ENCODE peak calls at places on chromosome X, in six cellular contexts. K, C, Z, B, A and Q are unnamed samples.

GRCh38 chrX:47380268-47380667 is 9.9 kb downstream of the ZNF157 start:
- DNase-seq in A (no peak), C (no peak), K (no peak), Z (peak), B (no peak), Q (no peak)

GRCh38 chrX:110588164-110588563 is 207.5 kb downstream of the CHRDL1 start:
- DNase-seq in A (no peak), B (no peak), K (no peak), C (no peak), Z (no peak), Q (no peak)

GRCh38 chrX:45070116-45071007 is 130.3 kb downstream of the DIPK2B start:
- DNase-seq in Z (no peak), A (peak), B (no peak), C (no peak), K (peak), Q (peak)

GRCh38 chrX:150202641-150203248 is 160.4 kb upstream of the MAMLD1 start:
- DNase-seq in K (peak), B (no peak), A (peak), C (no peak), Z (no peak), Q (peak)

GRCh38 chrX:1592128-1592862 is 891 bp downstream of the AKAP17A start:
- DNase-seq in B (no peak), K (peak), Z (no peak), C (no peak), A (peak), Q (peak)

GRCh38 chrX:6456196-6456595 is 78.7 kb downstream of the VCX3A start:
- DNase-seq in C (no peak), B (no peak), Z (no peak), A (no peak), K (no peak), Q (no peak)

GRCh38 chrX:10981491-10981890 is 129.6 kb upstream of the HCCS start:
- DNase-seq in A (no peak), Z (no peak), C (no peak), K (no peak), B (no peak), Q (no peak)

GRCh38 chrX:118727686-118728339 is 407 bp downstream of the IL13RA1 start:
- DNase-seq in K (peak), A (peak), C (peak), B (no peak), Z (no peak), Q (peak)

GRCh38 chrX:28988246-28988645 is 401.0 kb downstream of the IL1RAPL1 start:
- DNase-seq in B (peak), K (no peak), A (no peak), C (no peak), Z (no peak), Q (no peak)

GRCh38 chrX:20066968-20067708 is 49.6 kb downstream of the MAP7D2 start:
- DNase-seq in A (peak), C (no peak), K (peak), B (no peak), Z (peak), Q (peak)

GRCh38 chrX:20061869-20062254 is 54.8 kb downstream of the MAP7D2 start:
- DNase-seq in K (no peak), B (no peak), C (no peak), A (peak), Z (no peak), Q (peak)

GRCh38 chrX:20060961-20061868 is 55.5 kb downstream of the MAP7D2 start:
- DNase-seq in Z (no peak), A (no peak), K (peak), B (no peak), C (no peak), Q (no peak)

GRCh38 chrX:20063153-20063552 is 53.6 kb downstream of the MAP7D2 start:
- DNase-seq in B (no peak), Z (no peak), K (no peak), C (no peak), A (no peak), Q (no peak)

DNA sequence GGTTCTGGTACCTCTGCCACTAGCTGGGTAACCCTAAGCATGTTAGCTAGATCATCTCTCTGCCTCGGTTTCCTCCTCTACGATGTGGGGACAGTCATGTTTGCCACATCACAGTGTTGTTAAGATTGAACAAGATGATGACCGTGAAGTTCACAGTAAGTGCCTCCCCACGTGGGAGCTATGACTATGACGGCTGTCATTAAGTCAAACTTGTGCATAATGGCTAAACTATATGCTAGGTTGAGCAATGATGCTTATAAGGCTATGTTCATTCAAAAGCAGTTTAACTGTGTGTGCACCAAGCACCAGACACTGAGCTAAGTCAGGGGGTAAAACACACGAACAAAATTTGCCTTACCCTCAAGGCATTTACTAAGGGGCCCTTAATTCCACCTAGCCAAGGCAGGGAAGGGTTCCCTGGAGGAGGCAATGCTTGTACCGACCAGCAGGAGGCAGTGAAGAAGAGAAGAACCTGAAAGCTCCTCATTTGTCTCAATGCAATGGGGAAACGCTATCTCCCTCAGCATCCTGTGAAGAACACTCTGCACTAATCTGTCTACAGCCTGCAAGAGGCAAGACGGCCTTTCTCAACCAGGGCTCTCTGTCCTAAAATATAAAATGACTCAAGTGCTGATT is 52.9 kb downstream of the MAP7D2 start:
- DNase-seq in C (no peak), A (no peak), K (peak), Z (no peak), B (no peak), Q (no peak)
- TF ChIP-seq CTCF in C (no peak), A (peak), K (peak), Z (no peak), B (no peak), Q (peak)

DNA sequence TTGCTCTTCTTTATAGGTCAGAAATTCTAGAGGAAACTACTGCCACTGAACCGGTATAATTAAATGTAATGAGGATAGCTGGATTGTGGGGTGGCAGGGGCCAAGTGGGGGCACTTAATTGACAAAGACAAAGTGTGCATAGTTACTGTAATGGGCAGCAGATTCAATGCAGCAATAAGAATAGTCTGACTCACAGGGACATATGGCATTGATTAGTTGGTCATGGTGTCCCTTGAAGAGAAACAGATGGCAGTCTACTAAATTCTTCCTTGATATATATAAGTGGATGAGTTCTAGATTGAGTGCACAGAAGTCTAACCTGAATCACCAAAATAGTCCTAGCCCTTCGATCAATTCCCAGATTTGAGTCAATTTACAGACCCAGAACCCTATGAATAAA is 31.5 kb downstream of the ETDC start:
- DNase-seq in A (peak), B (no peak), K (no peak), Z (no peak), C (no peak), Q (peak)
- H3K4me3 ChIP-seq in A (peak), B (no peak), K (peak), Z (no peak), C (peak), Q (no peak)

GRCh38 chrX:2652106-2652505 is 39.0 kb upstream of the CD99 start:
- DNase-seq in B (no peak), A (no peak), C (no peak), K (no peak), Z (no peak), Q (no peak)
- TF ChIP-seq CTCF in B (no peak), A (peak), C (no peak), K (peak), Z (no peak), Q (peak)

GRCh38 chrX:66012094-66012534 is 27.8 kb downstream of the VSIG4 start:
- DNase-seq in Z (no peak), C (no peak), K (peak), A (no peak), B (no peak), Q (no peak)

GRCh38 chrX:66014560-66014959 is 25.3 kb downstream of the VSIG4 start:
- DNase-seq in K (peak), B (no peak), A (no peak), C (no peak), Z (no peak), Q (no peak)

GRCh38 chrX:66013195-66013816 is 26.6 kb downstream of the VSIG4 start:
- DNase-seq in A (no peak), C (no peak), Z (no peak), K (peak), B (no peak), Q (no peak)

GRCh38 chrX:66015152-66015827 is 24.6 kb downstream of the VSIG4 start:
- DNase-seq in C (no peak), A (no peak), Z (no peak), B (no peak), K (peak), Q (peak)

DNA sequence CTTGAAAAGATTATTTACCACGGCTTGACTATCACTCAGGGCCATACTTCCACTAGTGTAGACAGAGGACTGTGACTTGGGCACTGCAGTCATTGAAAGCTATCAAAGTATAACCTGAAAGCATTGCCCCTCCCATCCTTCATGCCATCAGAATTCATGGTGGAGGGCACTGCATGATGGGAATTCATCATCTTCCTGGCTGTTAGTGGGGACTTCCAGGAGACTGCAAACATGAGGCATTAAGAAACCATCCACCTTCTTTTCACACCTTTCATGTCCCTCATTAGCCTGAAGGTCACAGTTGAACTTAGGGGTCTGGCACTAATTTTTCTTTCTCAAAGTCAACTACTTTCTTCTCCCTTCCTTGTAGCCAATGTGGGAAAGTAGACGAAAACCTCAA is 25.8 kb downstream of the VSIG4 start:
- DNase-seq in C (no peak), Z (no peak), A (no peak), K (no peak), B (no peak), Q (no peak)
- H3K4me3 ChIP-seq in C (no peak), Z (no peak), A (no peak), K (peak), B (no peak), Q (no peak)

DNA sequence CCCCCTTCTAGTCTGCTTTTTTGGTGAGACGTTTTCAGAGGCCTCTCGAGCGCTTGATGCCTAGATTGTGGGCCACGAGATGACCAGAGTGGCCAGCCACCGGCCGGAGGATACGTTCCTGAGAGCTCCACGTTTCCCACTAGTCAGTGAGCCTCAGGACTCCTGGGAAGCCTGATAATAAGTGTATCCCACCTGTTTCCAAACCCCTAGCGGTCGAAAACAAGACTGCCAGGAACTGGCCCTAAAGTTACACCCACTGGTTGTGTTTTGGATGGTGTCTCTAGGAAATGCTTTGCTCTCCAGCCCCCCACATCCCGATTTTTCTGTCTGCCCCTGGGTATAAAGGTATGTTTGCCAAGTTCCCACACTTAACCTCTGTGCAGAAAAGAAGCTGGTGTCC is 4.6 kb upstream of the RS1 start:
- DNase-seq in C (no peak), K (no peak), A (no peak), B (no peak), Z (no peak), Q (peak)
- TF ChIP-seq CTCF in C (no peak), K (no peak), A (peak), B (no peak), Z (no peak), Q (peak)

GRCh38 chrX:119986203-119986602 is 42.7 kb upstream of the NKAP start:
- DNase-seq in K (no peak), C (no peak), Z (no peak), A (no peak), B (no peak), Q (no peak)

GRCh38 chrX:119996069-119996468 is 52.5 kb upstream of the NKAP start:
- DNase-seq in Z (no peak), C (no peak), A (no peak), K (no peak), B (no peak), Q (no peak)

GRCh38 chrX:119989905-119990408 is 46.4 kb upstream of the NKAP start:
- DNase-seq in C (no peak), Z (no peak), K (peak), A (no peak), B (no peak), Q (no peak)

GRCh38 chrX:119990409-119990994 is 47.0 kb upstream of the NKAP start:
- DNase-seq in A (no peak), B (no peak), C (no peak), Z (no peak), K (peak), Q (no peak)

GRCh38 chrX:119990995-119991787 is 47.6 kb upstream of the NKAP start:
- DNase-seq in A (no peak), C (no peak), Z (peak), B (no peak), K (peak), Q (no peak)
- H3K4me3 ChIP-seq in A (no peak), C (peak), Z (peak), B (no peak), K (peak), Q (no peak)

DNA sequence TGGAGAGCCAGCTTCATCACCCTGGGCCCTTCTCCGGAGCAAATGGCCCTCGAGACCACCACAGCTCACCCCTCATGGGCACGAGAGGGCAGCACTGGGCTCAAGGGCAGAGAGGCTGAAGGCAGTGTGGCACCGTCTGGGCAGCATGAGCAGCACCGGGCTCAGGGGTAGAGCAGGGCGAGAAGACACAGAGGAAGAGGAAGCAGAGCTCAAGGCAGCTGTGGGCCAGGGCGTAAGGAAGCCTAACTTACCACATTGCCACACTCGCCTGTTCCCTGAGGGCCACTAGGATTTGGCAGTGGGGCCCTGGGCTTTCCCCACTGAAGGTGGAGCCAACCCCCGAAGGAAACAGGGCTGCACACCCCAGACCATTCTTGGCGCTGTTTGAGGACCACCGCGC is 15.5 kb downstream of the ZNF185 start:
- DNase-seq in C (no peak), K (peak), Z (no peak), B (no peak), A (no peak), Q (no peak)
- TF ChIP-seq CTCF in C (no peak), K (no peak), Z (no peak), B (no peak), A (no peak), Q (no peak)

GRCh38 chrX:86061407-86061806 is 14.0 kb upstream of the CHM start:
- DNase-seq in A (no peak), Z (no peak), B (no peak), C (no peak), K (no peak), Q (no peak)

GRCh38 chrX:86066998-86067397 is 19.6 kb upstream of the CHM start:
- DNase-seq in Z (no peak), K (peak), C (no peak), B (no peak), A (no peak), Q (no peak)
- H3K4me3 ChIP-seq in Z (no peak), K (no peak), C (no peak), B (no peak), A (no peak), Q (no peak)